ENCODE peak calls at places on chromosomes 12 and 14, in six cellular contexts. G is brain microvascular endothelial cell, I is bronchial epithelial cell, J is fibroblast of pulmonary artery, U is RWPE2, L is AG04450. C is an unnamed sample.

GRCh38 chr12:92369643-92370042 is 224.0 kb upstream of the BTG1 start:
- DNase-seq in G (no peak), U (no peak), L (no peak), I (peak), J (no peak), C (peak)

GRCh38 chr14:29749327-29749726 is 178.3 kb downstream of the PRKD1 start:
- DNase-seq in U (no peak), L (no peak), J (peak), I (no peak), G (peak), C (peak)

GRCh38 chr12:95083938-95084337 is 10.5 kb upstream of the NR2C1 start:
- DNase-seq in L (peak), J (peak), U (no peak), I (no peak), G (peak), C (peak)

GRCh38 chr12:132275110-132275531 is 54.3 kb downstream of the GALNT9 start:
- DNase-seq in L (no peak), U (no peak), J (peak), I (no peak), G (peak), C (peak)

GRCh38 chr12:70052931-70053497 is 190.2 kb upstream of the CNOT2 start:
- DNase-seq in I (peak), J (peak), G (peak), U (peak), L (no peak), C (peak)

GRCh38 chr12:70853326-70853725 is 67.2 kb downstream of the PTPRR start:
- DNase-seq in L (peak), G (no peak), J (peak), I (peak), U (no peak), C (peak)

GRCh38 chr12:116736962-116737773 is 701 bp downstream of the SPRING1 start:
- DNase-seq in L (no peak), I (no peak), U (no peak), J (no peak), G (no peak), C (peak)

GRCh38 chr12:29320295-29321090 is 60.5 kb downstream of the ERGIC2 start:
- DNase-seq in G (peak), U (no peak), L (peak), I (peak), J (peak), C (peak)

GRCh38 chr12:56160160-56160763 is 2.1 kb downstream of the MYL6 start:
- DNase-seq in J (peak), L (no peak), I (peak), G (peak), U (no peak), C (peak)

GRCh38 chr14:81067156-81067555 is 111.7 kb downstream of the TSHR start:
- DNase-seq in G (no peak), L (no peak), I (no peak), U (no peak), J (no peak), C (no peak)

GRCh38 chr14:81066672-81067071 is 111.3 kb downstream of the TSHR start:
- DNase-seq in G (no peak), L (no peak), U (no peak), I (no peak), J (no peak), C (no peak)

GRCh38 chr14:81062380-81062779 is 107.0 kb downstream of the TSHR start:
- DNase-seq in G (no peak), I (no peak), U (no peak), L (no peak), J (no peak), C (no peak)

GRCh38 chr14:81068384-81068783 is 113.0 kb downstream of the TSHR start:
- DNase-seq in G (no peak), L (no peak), J (no peak), U (no peak), I (no peak), C (no peak)

GRCh38 chr14:81062816-81063215 is 107.4 kb downstream of the TSHR start:
- DNase-seq in U (no peak), J (peak), I (no peak), L (no peak), G (no peak), C (no peak)
- TF ChIP-seq CTCF in U (peak), J (peak), I (no peak), L (peak), G (peak), C (peak)

GRCh38 chr14:104769324-104770071 is 16.6 kb downstream of the SIVA1 start:
- DNase-seq in L (no peak), I (no peak), G (no peak), U (no peak), J (no peak), C (no peak)

GRCh38 chr14:104771374-104771773 is 18.4 kb downstream of the SIVA1 start:
- DNase-seq in G (no peak), U (no peak), L (no peak), J (no peak), I (no peak), C (no peak)

GRCh38 chr14:104771918-104772706 is 19.2 kb downstream of the SIVA1 start:
- DNase-seq in J (no peak), L (no peak), I (no peak), U (no peak), G (no peak), C (no peak)

GRCh38 chr14:104770072-104770579 is 17.2 kb downstream of the SIVA1 start:
- DNase-seq in U (no peak), I (no peak), G (no peak), L (no peak), J (no peak), C (no peak)

DNA sequence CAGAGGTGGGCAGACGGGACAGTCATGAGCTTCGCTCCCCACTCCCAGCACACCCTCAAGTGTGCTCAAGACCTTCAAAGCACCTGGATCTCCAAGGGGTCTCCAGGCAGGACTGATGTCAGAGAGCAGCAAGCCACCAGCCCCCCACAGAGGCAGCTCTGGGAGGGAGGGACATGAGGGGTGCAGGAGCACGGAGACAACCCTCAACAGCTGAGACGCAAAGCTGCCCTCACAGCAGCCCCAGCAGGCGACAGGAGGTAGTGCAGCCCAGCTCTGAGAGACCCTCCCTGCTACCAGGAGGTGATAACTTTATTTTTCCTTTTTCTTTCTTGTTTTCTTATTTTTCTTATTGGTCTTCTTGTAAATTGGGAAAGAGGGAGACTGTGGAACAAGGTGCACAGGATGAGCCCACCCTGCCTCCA is 17.9 kb downstream of the SIVA1 start:
- DNase-seq in I (no peak), U (no peak), G (no peak), L (no peak), J (no peak), C (peak)
- H3K4me3 ChIP-seq in I (no peak), U (no peak), G (no peak), L (no peak), J (no peak), C (no peak)

GRCh38 chr12:74641262-74641661 is 103.6 kb downstream of the ATXN7L3B start:
- DNase-seq in U (no peak), L (no peak), G (no peak), J (no peak), I (no peak), C (no peak)

GRCh38 chr12:74641694-74642093 is 104.1 kb downstream of the ATXN7L3B start:
- DNase-seq in I (no peak), J (no peak), L (no peak), U (no peak), G (no peak), C (no peak)

GRCh38 chr12:74646831-74647230 is 109.2 kb downstream of the ATXN7L3B start:
- DNase-seq in I (peak), G (no peak), L (no peak), J (peak), U (no peak), C (no peak)

GRCh38 chr12:74644681-74645080 is 107.0 kb downstream of the ATXN7L3B start:
- DNase-seq in J (no peak), L (no peak), I (no peak), U (no peak), G (no peak), C (no peak)

GRCh38 chr12:74647241-74647640 is 109.6 kb downstream of the ATXN7L3B start:
- DNase-seq in J (no peak), U (no peak), L (no peak), G (no peak), I (no peak), C (no peak)
- TF ChIP-seq CTCF in J (no peak), U (peak), L (no peak), G (no peak), I (no peak), C (no peak)

DNA sequence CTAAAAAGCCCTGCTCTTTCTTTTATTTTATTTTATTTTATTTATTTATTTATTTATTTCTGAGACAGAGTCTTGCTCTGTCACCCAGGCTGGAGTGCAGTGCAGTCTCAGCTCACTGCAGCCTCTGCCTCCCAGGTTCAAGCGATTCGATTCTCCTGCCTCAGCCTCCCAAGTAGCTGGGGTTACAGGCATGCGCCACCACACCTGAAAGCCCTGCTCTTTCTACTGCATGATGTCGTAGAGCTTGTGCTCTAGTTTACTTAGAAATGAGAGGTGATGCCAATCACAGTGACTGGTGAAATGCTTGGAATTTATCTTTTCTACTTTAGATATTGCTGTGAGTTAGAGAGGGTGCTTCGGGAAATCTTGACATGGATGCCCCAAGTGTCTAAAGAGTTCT is 54.5 kb downstream of the DAD1 start:
- DNase-seq in L (no peak), U (no peak), J (no peak), I (no peak), G (no peak), C (no peak)
- H3K4me3 ChIP-seq in L (no peak), U (no peak), J (no peak), I (no peak), G (no peak), C (no peak)

DNA sequence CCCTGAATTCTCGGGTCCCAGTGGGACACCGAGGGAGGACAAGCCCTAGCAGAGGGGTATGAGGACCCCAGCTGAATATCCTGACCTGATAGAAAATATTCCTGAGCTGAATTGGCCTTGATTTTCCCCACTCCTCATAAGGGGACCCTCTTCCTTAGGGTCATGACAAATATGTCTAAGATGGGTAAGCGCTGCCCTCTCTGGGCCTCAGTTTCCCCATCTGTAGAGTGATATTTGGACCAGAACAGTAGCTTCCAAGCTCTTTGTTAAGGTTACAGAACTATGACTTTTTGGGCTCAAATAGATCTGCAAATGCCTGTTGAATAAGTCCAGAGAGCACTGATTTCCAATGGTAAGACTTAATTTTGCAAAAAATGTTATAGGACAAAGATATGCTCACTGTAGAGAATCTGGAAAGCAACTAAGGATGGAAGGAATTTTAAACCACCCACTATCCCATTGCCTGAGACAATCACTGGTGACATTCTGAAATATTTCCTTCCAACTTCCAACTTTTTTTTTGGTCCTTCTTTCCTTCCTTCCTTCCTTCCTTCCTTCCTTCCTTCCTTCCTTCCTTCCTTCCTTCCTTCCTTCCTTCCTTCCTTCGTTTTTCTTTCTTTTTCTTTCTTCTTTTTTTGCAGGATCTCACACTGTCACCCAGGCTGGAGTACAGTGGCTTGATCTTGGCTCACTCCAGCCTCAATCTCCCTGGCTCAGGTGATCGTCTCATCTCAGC is 32.0 kb downstream of the MYL2 start:
- DNase-seq in J (no peak), L (no peak), G (no peak), I (no peak), U (no peak), C (no peak)
- TF ChIP-seq CTCF in J (no peak), L (no peak), G (no peak), I (no peak), U (peak), C (no peak)

DNA sequence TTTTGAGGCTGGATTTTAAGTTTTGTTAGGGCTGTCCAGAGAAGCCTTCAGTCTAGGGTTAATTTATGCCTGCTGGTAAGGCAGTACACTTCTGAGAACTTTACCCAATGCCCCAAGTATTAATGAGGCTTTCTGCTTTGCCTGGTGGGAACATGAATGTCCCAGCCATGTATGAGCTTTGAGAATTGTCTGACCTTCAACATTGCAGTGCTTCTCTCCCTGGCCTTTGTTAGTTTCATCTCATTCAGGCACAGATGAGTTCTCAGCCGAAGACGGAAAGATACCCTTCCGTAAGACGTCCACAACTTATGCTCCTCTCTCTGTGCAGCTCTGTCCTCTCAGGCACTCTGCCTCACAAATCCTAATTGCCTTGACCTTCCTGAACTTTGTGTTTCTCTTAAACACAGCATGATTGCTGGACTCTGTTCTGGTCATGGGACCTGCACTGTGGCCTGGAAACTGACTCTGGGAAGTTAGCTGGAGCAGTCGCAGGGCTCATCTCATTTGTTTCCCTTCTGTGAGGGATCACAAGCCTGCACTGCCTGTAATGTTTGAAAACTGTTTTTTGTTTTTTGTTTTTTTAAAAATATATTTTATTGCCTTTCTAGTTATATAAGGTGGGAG is 15.7 kb downstream of the CHPT1 start:
- DNase-seq in U (no peak), L (no peak), I (no peak), G (no peak), J (no peak), C (peak)
- H3K4me3 ChIP-seq in U (no peak), L (no peak), I (no peak), G (no peak), J (no peak), C (no peak)

GRCh38 chr12:106224392-106224706 is 23.5 kb downstream of the CKAP4 start:
- DNase-seq in I (no peak), U (no peak), J (no peak), L (no peak), G (no peak), C (no peak)
- TF ChIP-seq CTCF in I (no peak), U (peak), J (no peak), L (no peak), G (no peak), C (no peak)

GRCh38 chr12:58787021-58787760 is 133.1 kb downstream of the LRIG3 start:
- DNase-seq in U (no peak), J (no peak), I (no peak), L (no peak), G (no peak), C (peak)
- H3K4me3 ChIP-seq in U (no peak), J (no peak), I (no peak), L (no peak), G (no peak), C (no peak)